ENCODE peak calls at places on chromosome X, in five cellular contexts. C is endothelial cell of umbilical vein, T is stomach, Z is SK-N-SH, F is K562. P is an unnamed sample.

GRCh38 chrX:111387470-111387869 is 24.5 kb downstream of the DCX start:
- DNase-seq in C (no peak), T (no peak), F (no peak), Z (no peak), P (no peak)

GRCh38 chrX:72107320-72107719 is 24.4 kb downstream of the RTL5 start:
- DNase-seq in Z (peak), T (no peak), F (peak), C (no peak), P (no peak)

GRCh38 chrX:19174401-19175025 is 52.2 kb upstream of the ADGRG2 start:
- DNase-seq in T (no peak), C (peak), F (no peak), Z (no peak), P (no peak)

GRCh38 chrX:17814557-17814956 is 46.5 kb downstream of the RAI2 start:
- DNase-seq in Z (no peak), T (no peak), F (no peak), C (no peak), P (no peak)

GRCh38 chrX:71578253-71579135 is at the start of gene GCNA:
- DNase-seq in C (no peak), F (no peak), Z (peak), T (no peak), P (no peak)

GRCh38 chrX:129980540-129981206 is 1.8 kb upstream of the BCORL1 start:
- DNase-seq in Z (peak), T (peak), C (peak), F (no peak), P (no peak)

GRCh38 chrX:151680805-151681204 is 14.5 kb upstream of the PRRG3 start:
- DNase-seq in T (peak), Z (peak), C (peak), F (peak), P (peak)

GRCh38 chrX:72108666-72109065 is 23.0 kb downstream of the RTL5 start:
- DNase-seq in T (no peak), C (no peak), F (no peak), Z (no peak), P (no peak)

GRCh38 chrX:115582035-115582870 is 21.3 kb downstream of the PLS3 start:
- DNase-seq in T (no peak), F (no peak), C (no peak), Z (no peak), P (no peak)

GRCh38 chrX:27307546-27307945 is 155.6 kb downstream of the PPP4R3C start:
- DNase-seq in F (no peak), T (no peak), Z (no peak), C (peak), P (no peak)

GRCh38 chrX:13489451-13489850 is 80.0 kb upstream of the EGFL6 start:
- DNase-seq in Z (no peak), F (no peak), C (peak), T (peak), P (no peak)

GRCh38 chrX:8364369-8365141 is 100.1 kb upstream of the VCX3B start:
- DNase-seq in T (peak), Z (peak), C (no peak), F (no peak), P (no peak)

GRCh38 chrX:11787564-11787963 is 29.5 kb downstream of the MSL3 start:
- DNase-seq in C (peak), T (peak), F (peak), Z (peak), P (no peak)

GRCh38 chrX:20742106-20742505 is 475.4 kb upstream of the RPS6KA3 start:
- DNase-seq in C (no peak), Z (peak), F (no peak), T (no peak), P (no peak)

GRCh38 chrX:50893466-50893865 is 17.1 kb upstream of the BMP15 start:
- DNase-seq in T (no peak), C (no peak), F (no peak), Z (no peak), P (no peak)

GRCh38 chrX:51759055-51759454 is 15.8 kb downstream of the GSPT2 start:
- DNase-seq in T (no peak), Z (peak), C (no peak), F (no peak), P (no peak)

GRCh38 chrX:39877919-39878318 is 219.8 kb downstream of the BCOR start:
- DNase-seq in C (no peak), Z (no peak), F (no peak), T (no peak), P (no peak)

GRCh38 chrX:73214366-73215094 is at the start of gene NAP1L2:
- DNase-seq in C (peak), T (no peak), Z (no peak), F (no peak), P (no peak)

GRCh38 chrX:140514554-140514953 is 9.7 kb upstream of the SOX3 start:
- DNase-seq in F (no peak), T (no peak), C (no peak), Z (no peak), P (no peak)

GRCh38 chrX:51902651-51903050 is 9.2 kb downstream of the MAGED1 start:
- DNase-seq in T (no peak), Z (no peak), C (no peak), F (no peak), P (no peak)

GRCh38 chrX:44459501-44459900 is 83.2 kb downstream of the FUNDC1 start:
- DNase-seq in C (no peak), F (no peak), Z (no peak), T (no peak), P (no peak)

GRCh38 chrX:140141444-140142029 is 176.2 kb upstream of the CXorf66 start:
- DNase-seq in Z (peak), T (peak), F (peak), C (peak), P (peak)

GRCh38 chrX:56764975-56765791 is 36.1 kb downstream of the NBDY start:
- DNase-seq in C (no peak), T (no peak), F (no peak), Z (no peak), P (no peak)

GRCh38 chrX:151177141-151178027 is 1.0 kb downstream of the GPR50 start:
- DNase-seq in C (peak), Z (no peak), F (no peak), T (no peak), P (no peak)

DNA sequence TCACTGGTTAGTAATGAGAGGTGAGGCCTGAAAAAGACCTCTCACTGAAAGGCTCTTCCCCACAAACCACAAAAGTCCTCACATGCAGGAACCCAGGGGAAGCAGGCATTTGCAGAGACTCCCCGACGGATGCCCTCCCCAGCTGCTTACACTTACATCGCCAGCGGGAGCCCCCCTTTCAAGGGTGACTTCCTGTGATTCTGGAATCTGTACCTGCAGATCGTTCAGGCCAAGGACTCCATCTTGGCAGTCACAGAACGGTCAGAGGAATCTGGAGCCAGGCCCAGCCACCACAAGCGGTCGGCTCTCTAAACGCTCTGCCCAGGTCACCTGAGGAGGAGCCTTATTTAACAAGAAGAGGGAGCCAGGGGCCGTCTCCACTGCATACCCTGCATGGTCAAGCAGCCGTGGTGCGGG is 71.3 kb upstream of the STS start:
- DNase-seq in T (no peak), Z (no peak), F (no peak), C (no peak), P (no peak)
- TF ChIP-seq POLR2AphosphoS5 in T (no peak), Z (no peak), F (no peak), C (no peak), P (no peak)

DNA sequence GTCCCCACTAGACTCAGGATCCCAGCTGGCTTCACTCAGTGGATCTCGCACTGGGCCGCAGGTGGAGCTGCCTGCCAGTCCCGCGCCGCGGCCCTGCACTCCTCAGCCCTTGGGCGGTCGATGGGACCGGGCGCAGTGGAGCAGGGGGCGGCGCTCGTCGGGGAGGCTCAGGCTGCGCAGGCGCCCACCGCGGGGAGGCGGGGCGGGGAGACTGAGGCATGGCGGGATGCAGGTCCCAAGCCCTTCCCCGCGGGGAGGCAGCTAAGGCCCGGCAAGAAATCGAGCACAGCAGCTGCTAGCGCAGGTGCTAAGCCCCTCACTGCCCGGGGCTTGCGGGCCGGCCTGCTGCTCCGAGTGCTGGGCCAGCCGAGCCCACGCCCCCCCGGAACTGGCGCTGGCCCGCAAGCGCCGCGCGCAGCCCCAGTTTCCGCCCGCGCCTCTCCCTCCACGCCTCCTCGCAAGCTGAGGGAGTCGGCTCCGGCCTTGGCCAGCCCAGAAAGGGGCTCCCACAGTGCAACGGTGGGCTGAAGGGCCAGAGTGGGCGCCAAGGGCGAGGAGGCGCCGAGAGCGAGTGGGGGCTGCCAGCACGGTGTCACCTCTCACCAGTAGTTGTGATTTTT is 1038.0 kb downstream of the PCDH19 start:
- DNase-seq in F (no peak), C (no peak), Z (peak), T (no peak), P (no peak)
- TF ChIP-seq POLR2AphosphoS5 in F (no peak), C (no peak), Z (no peak), T (no peak), P (no peak)

GRCh38 chrX:74277320-74277719 is 26.7 kb upstream of the ZCCHC13 start:
- DNase-seq in Z (no peak), C (no peak), T (no peak), F (no peak), P (no peak)
- TF ChIP-seq POLR2AphosphoS5 in Z (no peak), C (no peak), T (no peak), F (no peak), P (no peak)

GRCh38 chrX:4239650-4240540 is 526.4 kb upstream of the PRKX start:
- DNase-seq in C (no peak), F (no peak), T (no peak), Z (no peak), P (no peak)
- TF ChIP-seq POLR2AphosphoS5 in C (no peak), F (no peak), T (no peak), Z (no peak), P (no peak)

GRCh38 chrX:24494544-24495113 is 29.5 kb downstream of the PDK3 start:
- DNase-seq in C (peak), Z (no peak), F (no peak), T (no peak), P (no peak)
- TF ChIP-seq POLR2AphosphoS5 in C (no peak), Z (no peak), F (no peak), T (peak), P (no peak)

GRCh38 chrX:68880846-68881513 is 52.2 kb downstream of the EFNB1 start:
- DNase-seq in T (no peak), Z (peak), F (no peak), C (no peak), P (no peak)
- TF ChIP-seq POLR2AphosphoS5 in T (no peak), Z (no peak), F (no peak), C (no peak), P (no peak)

GRCh38 chrX:154353172-154353843 is 21.1 kb downstream of the FLNA start:
- DNase-seq in C (no peak), F (no peak), Z (no peak), T (no peak), P (no peak)
- TF ChIP-seq POLR2AphosphoS5 in C (peak), F (no peak), Z (no peak), T (no peak), P (no peak)

GRCh38 chrX:119756926-119757635 is 1.3 kb upstream of the SOWAHD start:
- DNase-seq in Z (no peak), T (peak), F (no peak), C (no peak), P (no peak)
- TF ChIP-seq POLR2AphosphoS5 in Z (no peak), T (no peak), F (no peak), C (no peak), P (no peak)

DNA sequence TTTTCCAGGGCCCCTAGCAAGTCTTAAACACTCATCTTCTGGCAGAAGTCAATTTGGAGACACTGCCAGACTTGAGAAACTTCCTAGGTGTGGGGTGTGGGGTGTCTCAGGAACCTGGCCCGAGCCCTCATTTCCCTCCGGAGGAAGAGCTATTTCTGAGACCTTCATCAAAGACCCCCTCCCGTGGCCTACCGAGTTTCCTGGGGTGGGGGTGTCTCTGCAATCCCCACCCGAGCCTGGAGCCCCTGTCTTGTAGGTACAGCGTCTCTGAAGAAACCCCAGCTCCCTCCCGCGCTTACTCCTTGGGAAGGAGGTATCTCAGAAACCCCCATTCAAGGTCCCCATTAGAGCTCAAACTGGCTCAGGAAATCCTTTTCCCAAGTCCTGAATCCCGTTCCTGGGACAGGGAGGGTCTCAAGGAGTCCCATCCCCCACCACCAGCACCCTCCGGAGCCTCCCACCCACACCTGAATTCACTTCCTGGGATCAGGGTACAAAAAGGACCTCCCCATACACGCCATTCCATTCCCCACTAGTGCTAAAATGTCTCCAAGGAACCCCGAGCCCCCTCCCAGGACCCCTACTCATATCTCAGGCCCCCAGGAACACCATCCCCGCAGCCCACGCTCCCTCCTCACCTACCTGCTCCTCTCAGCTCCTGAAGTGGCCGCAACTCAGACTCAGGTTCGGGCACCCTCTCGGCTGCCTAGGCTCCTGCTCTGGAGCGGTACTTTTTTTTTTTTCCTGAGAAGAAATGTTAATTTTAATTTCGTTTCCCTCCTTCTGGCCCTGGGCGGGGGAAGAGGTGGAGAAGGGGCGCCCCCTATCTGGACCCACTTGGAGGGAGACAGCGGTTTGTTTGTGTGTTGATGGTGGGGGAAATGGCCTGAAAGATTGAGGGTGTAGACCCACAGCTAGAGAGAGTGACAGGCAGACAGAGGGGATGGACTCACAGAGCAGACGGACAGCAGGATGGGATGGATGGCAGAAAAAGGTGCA is 1.1 kb downstream of the SLC38A5 start:
- DNase-seq in Z (no peak), C (no peak), T (no peak), F (peak), P (no peak)
- TF ChIP-seq POLR2AphosphoS5 in Z (no peak), C (no peak), T (no peak), F (peak), P (no peak)

DNA sequence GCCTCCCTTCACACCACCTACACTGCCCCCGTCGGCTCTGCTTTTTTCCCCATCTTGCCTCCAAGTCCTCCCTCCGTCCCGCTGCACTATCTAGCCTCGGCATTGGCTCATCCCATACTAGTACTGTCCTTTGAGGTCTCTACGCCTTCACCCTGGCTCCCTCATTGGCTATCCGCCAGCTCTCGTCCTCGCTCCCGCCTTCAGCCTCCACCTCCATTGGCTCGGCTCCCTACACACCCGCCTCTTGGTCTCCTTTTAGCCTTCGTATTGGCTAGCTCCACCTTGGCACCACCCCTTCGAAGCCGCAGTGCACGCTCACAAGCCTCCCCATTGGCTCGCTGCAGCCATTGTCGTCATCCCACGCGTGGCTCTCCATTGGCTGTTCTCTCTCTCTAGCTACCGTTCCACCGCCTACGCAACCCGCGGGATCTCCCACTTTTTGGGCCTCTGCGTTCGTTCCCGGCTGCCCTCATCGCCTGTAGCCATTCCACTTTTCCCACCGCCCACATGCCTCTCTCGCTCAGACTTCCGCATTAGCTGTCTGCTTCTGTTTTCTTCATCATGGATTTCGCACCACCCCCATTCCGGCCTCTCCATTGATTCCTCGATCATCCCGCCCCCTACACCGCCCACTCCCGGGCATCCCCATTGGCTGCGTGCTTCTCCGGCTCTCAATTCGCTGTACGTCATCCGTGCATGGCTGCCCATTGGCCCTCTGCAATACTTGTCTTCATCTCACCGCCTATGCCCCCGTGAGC is 404 bp upstream of the PPP1R3F start:
- DNase-seq in C (peak), T (peak), Z (peak), F (peak), P (peak)
- TF ChIP-seq POLR2AphosphoS5 in C (peak), T (peak), Z (peak), F (no peak), P (peak)